ENCODE peak calls at places on chromosomes 7 and 10, in eight cellular contexts. One of them, this sample, is unnamed.

GRCh38 chr10:71285180-71285545 is 33.9 kb upstream of the SLC29A3 start:
- DNase-seq in H1: peak; percentile 85
- DNase-seq in HCT116: no peak
- DNase-seq in SK-N-SH: peak; percentile 85
- DNase-seq in GM12878: no peak
- DNase-seq in endothelial cell of umbilical vein: peak; percentile 36
- DNase-seq in HepG2: peak; percentile 28
- DNase-seq in K562: peak; percentile 80
- DNase-seq in this sample: peak; percentile 86

GRCh38 chr7:18570890-18571478 is 75.4 kb downstream of the HDAC9 start:
- DNase-seq in H1: no peak
- DNase-seq in HCT116: peak; percentile 31
- DNase-seq in SK-N-SH: peak; percentile 65
- DNase-seq in GM12878: no peak
- DNase-seq in endothelial cell of umbilical vein: peak; percentile 72
- DNase-seq in HepG2: peak; percentile 13
- DNase-seq in K562: no peak
- DNase-seq in this sample: peak; percentile 44

GRCh38 chr7:114648680-114649079 is 234.1 kb downstream of the FOXP2 start:
- DNase-seq in H1: no peak
- DNase-seq in HCT116: no peak
- DNase-seq in SK-N-SH: no peak
- DNase-seq in GM12878: no peak
- DNase-seq in endothelial cell of umbilical vein: no peak
- DNase-seq in HepG2: no peak
- DNase-seq in K562: no peak
- DNase-seq in this sample: no peak

GRCh38 chr10:43594944-43595589 is 11.2 kb upstream of the ZNF485 start:
- DNase-seq in H1: no peak
- DNase-seq in HCT116: no peak
- DNase-seq in SK-N-SH: no peak
- DNase-seq in GM12878: peak; percentile 84
- DNase-seq in endothelial cell of umbilical vein: peak; percentile 40
- DNase-seq in HepG2: no peak
- DNase-seq in K562: no peak
- DNase-seq in this sample: no peak

GRCh38 chr7:55432506-55432905 is 67.4 kb downstream of the LANCL2 start:
- DNase-seq in H1: no peak
- DNase-seq in HCT116: no peak
- DNase-seq in SK-N-SH: no peak
- DNase-seq in GM12878: no peak
- DNase-seq in endothelial cell of umbilical vein: no peak
- DNase-seq in HepG2: no peak
- DNase-seq in K562: no peak
- DNase-seq in this sample: no peak

GRCh38 chr7:150610193-150610592 is 22.0 kb downstream of the GIMAP6 start:
- DNase-seq in H1: no peak
- DNase-seq in HCT116: no peak
- DNase-seq in SK-N-SH: no peak
- DNase-seq in GM12878: no peak
- DNase-seq in endothelial cell of umbilical vein: no peak
- DNase-seq in HepG2: no peak
- DNase-seq in K562: no peak
- DNase-seq in this sample: no peak

GRCh38 chr10:35640951-35641429 is 1.1 kb downstream of the FZD8 start:
- DNase-seq in H1: peak; percentile 79
- DNase-seq in HCT116: peak; percentile 31
- DNase-seq in SK-N-SH: peak; percentile 84
- DNase-seq in GM12878: no peak
- DNase-seq in endothelial cell of umbilical vein: peak; percentile 76
- DNase-seq in HepG2: peak; percentile 32
- DNase-seq in K562: no peak
- DNase-seq in this sample: peak; percentile 83

GRCh38 chr7:7265057-7265456 is 82.7 kb downstream of the C1GALT1 start:
- DNase-seq in H1: no peak
- DNase-seq in HCT116: no peak
- DNase-seq in SK-N-SH: no peak
- DNase-seq in GM12878: no peak
- DNase-seq in endothelial cell of umbilical vein: no peak
- DNase-seq in HepG2: no peak
- DNase-seq in K562: no peak
- DNase-seq in this sample: no peak

GRCh38 chr10:97119058-97119832 is 66.5 kb downstream of the SLIT1 start:
- DNase-seq in H1: no peak
- DNase-seq in HCT116: no peak
- DNase-seq in SK-N-SH: peak; percentile 43
- DNase-seq in GM12878: no peak
- DNase-seq in endothelial cell of umbilical vein: no peak
- DNase-seq in HepG2: no peak
- DNase-seq in K562: no peak
- DNase-seq in this sample: no peak

GRCh38 chr7:138878064-138878463 is 80.1 kb upstream of the ATP6V0A4 start:
- DNase-seq in H1: no peak
- DNase-seq in HCT116: no peak
- DNase-seq in SK-N-SH: no peak
- DNase-seq in GM12878: no peak
- DNase-seq in endothelial cell of umbilical vein: no peak
- DNase-seq in HepG2: no peak
- DNase-seq in K562: no peak
- DNase-seq in this sample: no peak

GRCh38 chr7:33485746-33486491 is 356.6 kb downstream of the BBS9 start:
- DNase-seq in H1: no peak
- DNase-seq in HCT116: no peak
- DNase-seq in SK-N-SH: no peak
- DNase-seq in GM12878: no peak
- DNase-seq in endothelial cell of umbilical vein: no peak
- DNase-seq in HepG2: no peak
- DNase-seq in K562: no peak
- DNase-seq in this sample: no peak

GRCh38 chr7:94297397-94297838 is 97.3 kb upstream of the COL1A2 start:
- DNase-seq in H1: no peak
- DNase-seq in HCT116: no peak
- DNase-seq in SK-N-SH: no peak
- DNase-seq in GM12878: no peak
- DNase-seq in endothelial cell of umbilical vein: no peak
- DNase-seq in HepG2: no peak
- DNase-seq in K562: no peak
- DNase-seq in this sample: no peak

GRCh38 chr7:66359656-66360211 is 154.6 kb downstream of the TPST1 start:
- DNase-seq in H1: no peak
- DNase-seq in HCT116: no peak
- DNase-seq in SK-N-SH: peak; percentile 26
- DNase-seq in GM12878: no peak
- DNase-seq in endothelial cell of umbilical vein: no peak
- DNase-seq in HepG2: no peak
- DNase-seq in K562: no peak
- DNase-seq in this sample: no peak

GRCh38 chr7:77453531-77453930 is 37.4 kb upstream of the GSAP start:
- DNase-seq in H1: no peak
- DNase-seq in HCT116: no peak
- DNase-seq in SK-N-SH: no peak
- DNase-seq in GM12878: no peak
- DNase-seq in endothelial cell of umbilical vein: peak; percentile 55
- DNase-seq in HepG2: no peak
- DNase-seq in K562: no peak
- DNase-seq in this sample: no peak

GRCh38 chr10:47024399-47025252 is 113.4 kb downstream of the PTPN20 start:
- DNase-seq in H1: peak; percentile 85
- DNase-seq in HCT116: peak; percentile 62
- DNase-seq in SK-N-SH: peak; percentile 83
- DNase-seq in GM12878: peak; percentile 16
- DNase-seq in endothelial cell of umbilical vein: peak; percentile 45
- DNase-seq in HepG2: peak; percentile 53
- DNase-seq in K562: peak; percentile 82
- DNase-seq in this sample: peak; percentile 82

DNA sequence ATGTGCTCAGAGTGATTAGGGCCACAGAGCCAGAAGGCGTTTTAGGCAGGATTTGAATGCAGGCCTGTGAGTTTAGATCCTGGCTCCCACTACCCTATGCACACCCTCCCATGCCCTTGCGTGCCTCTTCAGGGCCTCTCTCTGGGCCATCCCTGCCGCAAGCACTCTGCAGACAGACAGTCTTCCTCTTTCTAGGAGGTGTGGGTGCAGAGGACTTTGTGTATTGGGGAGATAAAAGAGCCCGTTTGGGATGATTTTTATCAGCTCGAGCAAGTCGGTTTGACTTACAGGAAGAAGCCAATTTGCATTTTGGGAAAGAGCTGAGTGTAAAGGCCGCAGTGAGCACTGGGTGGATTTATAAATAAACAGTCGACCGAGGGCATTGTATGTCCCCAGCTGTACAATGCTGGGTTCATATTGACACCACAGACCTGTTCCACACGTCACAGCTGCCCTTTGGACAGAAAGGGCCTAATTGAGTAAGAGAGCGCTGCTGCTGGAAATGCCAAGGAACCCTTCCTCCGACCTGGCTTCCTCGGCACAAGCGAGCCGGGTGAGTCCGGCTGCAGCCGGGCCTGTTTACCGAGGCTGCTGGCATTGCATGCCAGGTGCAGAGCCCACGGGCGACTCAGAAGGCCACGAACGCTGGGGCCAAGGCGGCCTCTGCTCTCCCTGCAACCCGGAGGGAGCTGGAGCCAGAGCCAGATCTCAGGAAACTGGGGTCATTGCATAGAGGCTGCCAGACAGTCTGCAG is 25.1 kb downstream of the ZMIZ1 start:
- DNase-seq in H1: no peak
- DNase-seq in HCT116: no peak
- DNase-seq in SK-N-SH: no peak
- DNase-seq in GM12878: peak; percentile 39
- DNase-seq in endothelial cell of umbilical vein: peak; percentile 78
- DNase-seq in HepG2: peak; percentile 97
- DNase-seq in K562: peak; percentile 82
- DNase-seq in this sample: peak; percentile 25
- TF ChIP-seq POLR2AphosphoS5 in H1: no peak
- TF ChIP-seq POLR2AphosphoS5 in HCT116: no peak
- TF ChIP-seq POLR2AphosphoS5 in SK-N-SH: no peak
- TF ChIP-seq POLR2AphosphoS5 in GM12878: no peak
- TF ChIP-seq POLR2AphosphoS5 in endothelial cell of umbilical vein: no peak
- TF ChIP-seq POLR2AphosphoS5 in HepG2: no peak
- TF ChIP-seq POLR2AphosphoS5 in K562: peak; percentile 44
- TF ChIP-seq POLR2AphosphoS5 in this sample: no peak

GRCh38 chr7:143931739-143932138 is 3.3 kb upstream of the OR2F2 start:
- DNase-seq in H1: no peak
- DNase-seq in HCT116: no peak
- DNase-seq in SK-N-SH: no peak
- DNase-seq in GM12878: no peak
- DNase-seq in endothelial cell of umbilical vein: no peak
- DNase-seq in HepG2: no peak
- DNase-seq in K562: no peak
- DNase-seq in this sample: no peak
- H2AFZ ChIP-seq in H1: no peak overlapping the region
- H2AFZ ChIP-seq in HCT116: no peak overlapping the region
- H2AFZ ChIP-seq in SK-N-SH: no peak overlapping the region
- H2AFZ ChIP-seq in GM12878: no peak overlapping the region
- H2AFZ ChIP-seq in endothelial cell of umbilical vein: no peak overlapping the region
- H2AFZ ChIP-seq in HepG2: no peak overlapping the region
- H2AFZ ChIP-seq in K562: no peak overlapping the region
- H2AFZ ChIP-seq in this sample: no peak overlapping the region

GRCh38 chr10:50360077-50360476 is 108.8 kb upstream of the ASAH2 start:
- DNase-seq in H1: no peak
- DNase-seq in HCT116: no peak
- DNase-seq in SK-N-SH: no peak
- DNase-seq in GM12878: no peak
- DNase-seq in endothelial cell of umbilical vein: no peak
- DNase-seq in HepG2: no peak
- DNase-seq in K562: no peak
- DNase-seq in this sample: no peak

GRCh38 chr10:50358925-50359687 is 107.8 kb upstream of the ASAH2 start:
- DNase-seq in H1: no peak
- DNase-seq in HCT116: no peak
- DNase-seq in SK-N-SH: no peak
- DNase-seq in GM12878: no peak
- DNase-seq in endothelial cell of umbilical vein: no peak
- DNase-seq in HepG2: no peak
- DNase-seq in K562: no peak
- DNase-seq in this sample: no peak

GRCh38 chr10:50361946-50362345 is 110.6 kb upstream of the ASAH2 start:
- DNase-seq in H1: no peak
- DNase-seq in HCT116: no peak
- DNase-seq in SK-N-SH: no peak
- DNase-seq in GM12878: no peak
- DNase-seq in endothelial cell of umbilical vein: no peak
- DNase-seq in HepG2: no peak
- DNase-seq in K562: no peak
- DNase-seq in this sample: no peak

GRCh38 chr10:50360486-50360885 is 109.2 kb upstream of the ASAH2 start:
- DNase-seq in H1: no peak
- DNase-seq in HCT116: no peak
- DNase-seq in SK-N-SH: no peak
- DNase-seq in GM12878: no peak
- DNase-seq in endothelial cell of umbilical vein: no peak
- DNase-seq in HepG2: no peak
- DNase-seq in K562: no peak
- DNase-seq in this sample: no peak

DNA sequence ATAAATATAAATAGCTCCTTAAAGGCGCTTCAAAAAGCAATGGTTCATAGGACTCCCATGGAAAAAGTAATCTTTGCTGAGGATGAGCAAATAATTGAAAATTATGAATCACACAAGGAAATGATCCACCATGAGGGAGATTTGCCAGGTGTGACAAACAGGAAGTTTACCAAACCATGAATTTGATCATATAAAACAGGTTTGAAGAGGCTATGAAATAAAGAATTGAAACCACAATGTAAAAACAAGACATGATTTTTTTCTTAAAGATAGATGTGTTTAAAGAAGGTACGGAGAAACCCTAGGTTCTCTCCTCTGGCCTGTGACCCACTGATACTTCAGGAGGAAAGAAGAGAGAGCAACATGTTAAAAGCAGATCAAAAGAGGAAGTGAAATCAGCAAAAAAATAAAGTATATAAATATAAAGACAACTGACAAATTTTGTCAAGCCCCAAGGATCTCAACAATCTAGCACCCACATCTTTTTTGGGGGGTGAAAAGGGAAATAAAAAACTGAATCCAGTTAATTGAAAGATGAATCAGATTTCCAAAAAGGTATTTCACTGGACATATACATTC is 111.3 kb upstream of the ASAH2 start:
- DNase-seq in H1: no peak
- DNase-seq in HCT116: no peak
- DNase-seq in SK-N-SH: no peak
- DNase-seq in GM12878: peak; percentile 79
- DNase-seq in endothelial cell of umbilical vein: no peak
- DNase-seq in HepG2: no peak
- DNase-seq in K562: no peak
- DNase-seq in this sample: no peak
- TF ChIP-seq POLR2AphosphoS5 in H1: no peak
- TF ChIP-seq POLR2AphosphoS5 in HCT116: no peak
- TF ChIP-seq POLR2AphosphoS5 in SK-N-SH: no peak
- TF ChIP-seq POLR2AphosphoS5 in GM12878: no peak
- TF ChIP-seq POLR2AphosphoS5 in endothelial cell of umbilical vein: no peak
- TF ChIP-seq POLR2AphosphoS5 in HepG2: no peak
- TF ChIP-seq POLR2AphosphoS5 in K562: no peak
- TF ChIP-seq POLR2AphosphoS5 in this sample: no peak

DNA sequence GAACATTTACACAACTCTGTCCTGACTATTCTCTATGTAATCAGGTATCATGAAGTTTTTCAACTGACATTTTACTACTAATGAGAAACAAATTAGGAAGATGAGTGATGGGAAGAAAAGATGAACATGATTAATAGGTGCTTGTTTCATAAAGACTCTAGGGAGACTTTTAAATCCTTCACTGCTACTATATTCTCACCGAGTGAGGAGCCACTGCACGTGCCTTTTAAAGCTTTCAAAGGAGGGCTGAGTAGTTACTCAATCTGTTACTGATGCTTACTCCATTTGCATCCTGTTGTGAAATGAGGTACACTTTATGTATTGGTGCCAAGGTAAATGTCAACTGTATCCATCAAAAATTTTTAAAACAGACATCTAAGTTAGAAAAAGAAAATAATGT is 1.3 kb upstream of the COMMD3 start:
- DNase-seq in H1: no peak
- DNase-seq in HCT116: no peak
- DNase-seq in SK-N-SH: no peak
- DNase-seq in GM12878: no peak
- DNase-seq in endothelial cell of umbilical vein: no peak
- DNase-seq in HepG2: no peak
- DNase-seq in K562: no peak
- DNase-seq in this sample: no peak
- H2AFZ ChIP-seq in H1: no peak overlapping the region
- H2AFZ ChIP-seq in HCT116: no peak overlapping the region
- H2AFZ ChIP-seq in SK-N-SH: no peak overlapping the region
- H2AFZ ChIP-seq in GM12878: no peak overlapping the region
- H2AFZ ChIP-seq in endothelial cell of umbilical vein: no peak overlapping the region
- H2AFZ ChIP-seq in HepG2: no peak overlapping the region
- H2AFZ ChIP-seq in K562: peak overlapping the region; percentile 93
- H2AFZ ChIP-seq in this sample: no peak overlapping the region

This sample was measured in GM23338.